ENCODE peak calls at places on chromosomes 12 and 14, in four cellular contexts. H is A549, P is K562, O is GM12878. R is an unnamed sample.

GRCh38 chr12:48185181-48185919 is 1.9 kb downstream of the CCDC184 start:
- DNase-seq in O (no peak), P (no peak), H (no peak), R (no peak)

GRCh38 chr14:103516426-103517171 is 6.0 kb downstream of the CKB start:
- DNase-seq in H (no peak), O (no peak), P (no peak), R (no peak)

GRCh38 chr12:113135178-113136127 is at the start of gene RASAL1:
- DNase-seq in O (no peak), H (peak), P (peak), R (peak)

GRCh38 chr14:33564774-33565630 is 385.9 kb downstream of the EGLN3 start:
- DNase-seq in P (no peak), H (no peak), O (peak), R (peak)

GRCh38 chr12:121595520-121595919 is 14.7 kb upstream of the KDM2B start:
- DNase-seq in H (no peak), O (no peak), P (no peak), R (no peak)

GRCh38 chr14:90061849-90062794 is at the start of gene KCNK13:
- DNase-seq in P (no peak), O (no peak), H (no peak), R (no peak)

GRCh38 chr12:16165506-16165905 is 112.0 kb downstream of the SLC15A5 start:
- DNase-seq in P (no peak), H (peak), O (no peak), R (peak)

GRCh38 chr12:40730281-40730680 is 38.0 kb downstream of the CNTN1 start:
- DNase-seq in H (no peak), O (no peak), P (no peak), R (no peak)

GRCh38 chr12:114018669-114019068 is 52.5 kb upstream of the RBM19 start:
- DNase-seq in H (no peak), O (no peak), P (no peak), R (no peak)

GRCh38 chr14:94640721-94641631 is 28.8 kb downstream of the SERPINA3 start:
- DNase-seq in O (no peak), P (no peak), H (no peak), R (no peak)
- TF ChIP-seq POLR2AphosphoS2 in O (no peak), P (no peak), H (no peak), R (no peak)

DNA sequence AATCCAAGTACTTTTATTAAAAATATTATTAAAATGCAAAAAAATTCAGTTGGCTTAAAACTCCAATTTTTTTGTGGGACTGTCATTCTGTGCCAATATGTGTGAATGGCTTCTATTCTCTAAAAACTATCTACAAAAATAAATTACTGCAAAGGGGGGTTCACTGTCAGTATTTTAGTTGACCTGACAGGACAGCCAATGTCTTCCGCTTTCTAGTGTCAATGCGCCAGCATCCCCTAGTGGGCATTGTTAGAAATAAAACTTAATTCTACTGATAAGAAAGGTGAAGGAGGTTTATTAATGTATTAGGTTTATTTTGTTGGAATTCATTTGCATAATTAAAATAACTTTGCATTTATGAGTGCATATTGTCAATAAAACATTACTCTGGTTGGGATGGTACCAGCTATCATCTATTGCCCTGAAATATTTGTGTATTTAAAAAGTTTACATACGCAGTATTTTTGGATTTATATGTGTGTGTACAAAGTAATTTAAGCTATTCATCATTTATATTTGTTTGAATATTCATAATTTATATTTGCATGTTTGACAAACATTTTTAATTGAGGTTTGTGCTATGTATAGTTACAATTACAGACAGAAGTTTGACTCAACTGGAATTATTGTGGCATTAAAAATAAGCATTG is 527.2 kb downstream of the FLRT2 start:
- DNase-seq in H (no peak), P (peak), O (no peak), R (peak)
- TF ChIP-seq POLR2AphosphoS2 in H (no peak), P (no peak), O (no peak), R (no peak)

DNA sequence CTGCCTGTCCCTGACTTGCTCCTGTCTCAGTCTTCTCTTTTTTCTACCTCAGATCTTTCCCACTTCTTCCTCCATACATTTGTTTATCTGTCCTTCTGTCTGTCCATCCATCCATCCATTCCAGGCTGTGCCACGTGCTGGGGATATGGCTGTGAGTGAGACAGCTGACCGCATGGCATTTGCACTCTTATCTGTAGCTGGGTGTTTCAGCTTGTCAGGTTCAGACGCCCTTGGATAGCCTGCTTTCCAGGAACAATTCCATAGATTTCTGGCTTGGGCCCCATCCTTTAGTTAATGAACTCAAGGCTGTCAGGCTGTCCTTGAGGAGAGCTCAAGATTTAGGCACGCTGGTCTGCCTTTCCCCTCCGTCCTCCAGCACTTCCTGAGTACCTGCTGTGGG is 116.6 kb downstream of the TSPAN9 start:
- DNase-seq in O (no peak), H (no peak), P (no peak), R (no peak)
- TF ChIP-seq POLR2AphosphoS2 in O (no peak), H (no peak), P (no peak), R (no peak)

GRCh38 chr12:92912052-92912451 is 17.0 kb downstream of the EEA1 start:
- DNase-seq in H (no peak), P (no peak), O (no peak), R (no peak)
- TF ChIP-seq POLR2AphosphoS2 in H (no peak), P (no peak), O (no peak), R (no peak)

R was measured in HepG2.